ENCODE peak calls at places on chromosome 5, in five cellular contexts. E, C, F, K and U are unnamed samples.

GRCh38 chr5:147822686-147823491 is 8.6 kb downstream of the SPINK1 start:
- DNase-seq in E (peak), C (no peak), F (peak), K (peak), U (peak)

GRCh38 chr5:169542811-169543210 is 40.8 kb upstream of the SPDL1 start:
- DNase-seq in E (no peak), C (no peak), F (no peak), K (no peak), U (no peak)

GRCh38 chr5:150066901-150067396 is 19.4 kb downstream of the CSF1R start:
- DNase-seq in E (no peak), C (no peak), F (peak), K (no peak), U (no peak)

GRCh38 chr5:150660108-150660831 is 781 bp upstream of the MYOZ3 start:
- DNase-seq in E (no peak), C (no peak), F (no peak), K (no peak), U (peak)

GRCh38 chr5:135569755-135570452 is 8.9 kb downstream of the CXCL14 start:
- DNase-seq in E (no peak), C (peak), F (peak), K (no peak), U (peak)

GRCh38 chr5:106649031-106649430 is 1021.7 kb downstream of the EFNA5 start:
- DNase-seq in E (no peak), C (no peak), F (no peak), K (no peak), U (no peak)

GRCh38 chr5:2877520-2877919 is 126.0 kb upstream of the IRX2 start:
- DNase-seq in E (no peak), C (peak), F (no peak), K (no peak), U (peak)

GRCh38 chr5:10573487-10574145 is 9.7 kb downstream of the ANKRD33B start:
- DNase-seq in E (no peak), C (no peak), F (no peak), K (no peak), U (no peak)

GRCh38 chr5:121962347-121962670 is 534 bp downstream of the SRFBP1 start:
- DNase-seq in E (no peak), C (no peak), F (no peak), K (no peak), U (no peak)

DNA sequence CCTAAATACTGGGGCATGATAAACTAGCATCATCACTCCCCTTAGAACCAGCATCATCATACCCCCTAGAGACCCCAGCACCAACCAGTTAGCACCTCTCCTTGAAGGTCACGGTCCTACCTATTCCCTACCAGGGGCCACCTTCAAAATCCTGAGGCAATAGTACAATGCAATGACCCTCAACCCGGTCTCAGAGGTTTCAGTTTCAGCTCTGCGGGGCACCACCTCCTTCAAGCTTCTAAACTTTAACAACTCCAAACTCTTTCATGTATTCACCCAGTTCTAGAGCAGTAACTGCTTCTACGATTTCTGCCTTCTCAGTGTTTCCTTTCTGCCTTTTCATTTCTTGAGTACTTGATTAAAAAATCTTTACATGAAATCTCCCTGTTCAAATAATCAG is 130.1 kb upstream of the EPB41L4A start:
- DNase-seq in E (no peak), C (no peak), F (peak), K (no peak), U (no peak)
- H2BK12ac ChIP-seq in E (no peak), C (no peak), F (no peak), K (no peak), U (no peak)

DNA sequence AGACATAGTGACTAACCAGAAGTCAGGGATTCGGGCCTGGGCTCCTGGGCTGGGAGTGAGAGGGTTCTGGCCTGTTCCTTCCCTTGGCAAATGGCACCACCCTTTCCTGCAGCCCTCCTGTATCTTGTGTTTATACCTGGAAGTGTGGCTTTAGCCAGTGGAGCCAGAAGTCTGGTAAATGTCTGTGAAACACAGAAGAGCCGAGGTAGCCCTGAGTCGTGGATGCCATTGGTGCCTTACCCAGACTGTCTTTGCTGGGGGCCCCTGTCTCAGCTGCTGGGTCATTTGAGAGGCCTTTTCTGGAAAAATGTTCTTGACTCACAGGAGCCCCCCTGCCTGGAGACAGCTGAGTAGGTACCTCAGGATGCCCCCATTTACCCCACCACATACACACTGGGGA is 95.7 kb upstream of the BASP1 start:
- DNase-seq in E (no peak), C (no peak), F (no peak), K (no peak), U (no peak)
- H2BK120ac ChIP-seq in E (no peak), C (no peak), F (peak), K (peak), U (no peak)

DNA sequence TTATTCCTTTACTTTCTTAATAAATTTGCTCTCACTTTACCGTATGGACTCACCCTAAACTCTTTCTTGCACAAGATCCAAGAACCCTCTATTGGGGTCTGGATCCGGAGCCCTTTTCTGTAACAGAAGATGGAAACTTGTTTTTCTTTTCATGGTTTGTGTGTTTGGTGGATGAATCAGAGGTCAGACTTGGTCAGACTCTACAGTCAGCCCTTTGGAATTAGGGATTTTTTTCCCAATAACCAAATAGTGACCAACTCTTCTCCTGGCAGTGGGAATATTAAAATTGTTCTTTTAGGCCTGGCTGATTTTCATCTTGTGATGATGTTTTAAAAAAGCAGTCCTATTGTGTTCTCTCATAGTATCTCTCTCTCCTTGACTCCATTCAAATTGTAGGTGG is 253.1 kb upstream of the ACTBL2 start:
- DNase-seq in E (no peak), C (no peak), F (peak), K (peak), U (no peak)
- H2AK5ac ChIP-seq in E (no peak), C (no peak), F (no peak), K (no peak), U (no peak)

DNA sequence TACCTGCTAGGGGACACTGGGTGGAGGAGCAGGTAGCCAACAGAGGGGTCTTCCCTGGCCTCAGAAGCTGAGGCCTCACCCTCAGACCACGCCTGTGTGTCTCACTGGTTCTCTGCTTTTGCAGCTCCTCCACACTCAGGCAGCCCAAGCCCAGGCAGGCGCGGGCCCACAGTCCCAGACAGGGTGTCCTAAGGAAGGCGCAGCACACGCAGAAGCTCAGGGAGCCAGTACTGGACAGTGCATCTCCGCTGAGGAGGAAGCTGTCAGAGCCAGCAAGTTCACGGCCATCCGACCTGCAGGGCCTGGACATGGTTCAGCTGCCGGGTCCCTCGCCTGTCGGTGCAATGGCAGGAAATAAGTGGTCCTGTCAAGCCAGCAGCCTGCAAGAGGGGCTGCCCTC is 25.3 kb downstream of the CFAP90 start:
- DNase-seq in E (no peak), C (no peak), F (no peak), K (no peak), U (no peak)
- H2BK12ac ChIP-seq in E (no peak), C (no peak), F (no peak), K (no peak), U (no peak)

DNA sequence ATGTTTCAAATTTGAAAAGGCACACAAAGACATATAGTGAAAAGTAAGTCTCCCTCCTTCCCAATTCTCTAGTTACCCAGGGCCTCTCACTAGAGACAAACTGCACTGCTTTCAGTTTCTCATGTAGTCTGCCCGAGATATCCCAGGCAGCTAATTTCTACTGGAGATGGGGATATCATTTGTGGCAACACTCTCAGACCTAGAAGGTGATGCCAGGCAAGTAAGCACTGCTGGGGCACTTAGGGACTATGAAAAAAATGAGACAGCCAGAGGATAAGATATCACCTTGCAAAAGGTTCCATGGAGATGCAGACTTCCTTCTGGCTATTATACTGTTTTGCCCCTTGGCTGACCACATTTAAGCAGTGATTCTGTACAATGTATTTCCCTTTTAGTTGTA is 12.6 kb downstream of the SIL1 start:
- DNase-seq in E (no peak), C (no peak), F (peak), K (no peak), U (no peak)
- H2BK120ac ChIP-seq in E (no peak), C (no peak), F (no peak), K (no peak), U (no peak)

GRCh38 chr5:67004730-67005350 is 191.8 kb downstream of the CD180 start:
- DNase-seq in E (no peak), C (no peak), F (peak), K (no peak), U (peak)

GRCh38 chr5:67003373-67003905 is 193.2 kb downstream of the CD180 start:
- DNase-seq in E (no peak), C (no peak), F (no peak), K (no peak), U (no peak)

GRCh38 chr5:67009028-67009427 is 187.6 kb downstream of the CD180 start:
- DNase-seq in E (no peak), C (no peak), F (no peak), K (no peak), U (no peak)

GRCh38 chr5:67003906-67004729 is 192.5 kb downstream of the CD180 start:
- DNase-seq in E (peak), C (peak), F (peak), K (peak), U (peak)

GRCh38 chr5:67006152-67006848 is 190.3 kb downstream of the CD180 start:
- DNase-seq in E (no peak), C (no peak), F (no peak), K (no peak), U (no peak)
- H2AK5ac ChIP-seq in E (no peak), C (no peak), F (peak), K (no peak), U (no peak)

GRCh38 chr5:132460835-132461230 is 29.7 kb downstream of the IRF1 start:
- DNase-seq in E (no peak), C (no peak), F (no peak), K (no peak), U (no peak)
- H2BK12ac ChIP-seq in E (no peak), C (no peak), F (peak), K (no peak), U (no peak)